ENCODE peak calls at places on chromosomes 3 and 15, in eight cellular contexts. A, Q, D, F, V, W, B and X are unnamed samples.

GRCh38 chr15:70375006-70375409 is 277.3 kb upstream of the TLE3 start:
- DNase-seq in A (peak), Q (no peak), D (peak), F (no peak), V (no peak), W (no peak), B (no peak), X (no peak)

GRCh38 chr3:53729618-53730017 is 116.6 kb downstream of the CHDH start:
- DNase-seq in A (peak), Q (no peak), D (no peak), F (no peak), V (no peak), W (peak), B (no peak), X (no peak)

GRCh38 chr15:88613074-88613944 is 7.8 kb upstream of the AEN start:
- DNase-seq in A (no peak), Q (no peak), D (peak), F (no peak), V (no peak), W (peak), B (no peak), X (no peak)

GRCh38 chr3:69739204-69740102 is at the start of gene MITF:
- DNase-seq in A (peak), Q (peak), D (peak), F (peak), V (peak), W (peak), B (peak), X (peak)

GRCh38 chr3:50525987-50526386 is 22.6 kb upstream of the CACNA2D2 start:
- DNase-seq in A (peak), Q (peak), D (peak), F (peak), V (no peak), W (peak), B (no peak), X (no peak)

GRCh38 chr3:176570992-176571391 is 626.3 kb downstream of the TBL1XR1 start:
- DNase-seq in A (no peak), Q (no peak), D (no peak), F (no peak), V (no peak), W (no peak), B (no peak), X (no peak)

GRCh38 chr3:4993276-4994143 is 14.3 kb downstream of the BHLHE40 start:
- DNase-seq in A (no peak), Q (no peak), D (no peak), F (no peak), V (no peak), W (no peak), B (no peak), X (no peak)

GRCh38 chr15:60399931-60400330 is 2.1 kb upstream of the ANXA2 start:
- DNase-seq in A (no peak), Q (no peak), D (no peak), F (no peak), V (no peak), W (no peak), B (no peak), X (no peak)

GRCh38 chr3:60421749-60422467 is 829.3 kb downstream of the FHIT start:
- DNase-seq in A (no peak), Q (no peak), D (no peak), F (no peak), V (no peak), W (no peak), B (no peak), X (no peak)

GRCh38 chr3:180755553-180755952 is 76.3 kb upstream of the CCDC39 start:
- DNase-seq in A (no peak), Q (no peak), D (peak), F (no peak), V (no peak), W (no peak), B (no peak), X (no peak)

GRCh38 chr15:65110676-65111292 is 4.2 kb downstream of the UBAP1L start:
- DNase-seq in A (no peak), Q (peak), D (no peak), F (no peak), V (peak), W (no peak), B (no peak), X (no peak)

GRCh38 chr3:65481085-65481484 is 557.6 kb downstream of the MAGI1 start:
- DNase-seq in A (no peak), Q (no peak), D (no peak), F (no peak), V (no peak), W (no peak), B (no peak), X (no peak)

GRCh38 chr3:72829701-72830100 is 18.5 kb downstream of the SHQ1 start:
- DNase-seq in A (no peak), Q (no peak), D (no peak), F (no peak), V (no peak), W (no peak), B (no peak), X (no peak)

GRCh38 chr3:141415959-141416358 is 47.7 kb downstream of the ZBTB38 start:
- DNase-seq in A (no peak), Q (no peak), D (no peak), F (no peak), V (no peak), W (no peak), B (no peak), X (no peak)

GRCh38 chr3:188305220-188305619 is 151.3 kb downstream of the LPP start:
- DNase-seq in A (no peak), Q (no peak), D (no peak), F (no peak), V (no peak), W (no peak), B (no peak), X (no peak)

GRCh38 chr3:152176241-152176640 is 92.5 kb upstream of the MBNL1 start:
- DNase-seq in A (no peak), Q (no peak), D (no peak), F (peak), V (no peak), W (no peak), B (no peak), X (no peak)

GRCh38 chr15:40908095-40908494 is 13.8 kb downstream of the VPS18 start:
- DNase-seq in A (no peak), Q (no peak), D (peak), F (no peak), V (no peak), W (no peak), B (no peak), X (no peak)

GRCh38 chr3:29245441-29245840 is 35.4 kb upstream of the RBMS3 start:
- DNase-seq in A (peak), Q (peak), D (no peak), F (no peak), V (no peak), W (no peak), B (no peak), X (no peak)

GRCh38 chr3:16801223-16801622 is 83.5 kb upstream of the PLCL2 start:
- DNase-seq in A (no peak), Q (no peak), D (no peak), F (no peak), V (no peak), W (peak), B (no peak), X (no peak)

GRCh38 chr3:94787734-94788133 is 724.9 kb downstream of the NSUN3 start:
- DNase-seq in A (no peak), Q (no peak), D (no peak), F (no peak), V (no peak), W (no peak), B (no peak), X (no peak)

GRCh38 chr3:179969525-179969924 is 67.2 kb downstream of the PEX5L start:
- DNase-seq in A (peak), Q (peak), D (no peak), F (no peak), V (no peak), W (peak), B (no peak), X (no peak)

GRCh38 chr3:151276038-151277027 is 2.0 kb downstream of the P2RY14 start:
- DNase-seq in A (no peak), Q (no peak), D (no peak), F (no peak), V (no peak), W (peak), B (no peak), X (no peak)

GRCh38 chr3:26091096-26091495 is 301.2 kb downstream of the OXSM start:
- DNase-seq in A (no peak), Q (no peak), D (no peak), F (no peak), V (no peak), W (no peak), B (no peak), X (no peak)

GRCh38 chr15:81273200-81273599 is 50.7 kb downstream of the STARD5 start:
- DNase-seq in A (no peak), Q (no peak), D (no peak), F (no peak), V (no peak), W (no peak), B (no peak), X (no peak)

GRCh38 chr15:70246623-70247200 is 149.0 kb upstream of the TLE3 start:
- DNase-seq in A (no peak), Q (no peak), D (no peak), F (no peak), V (no peak), W (no peak), B (no peak), X (no peak)

GRCh38 chr15:83278191-83278590 is 6.3 kb downstream of the BNC1 start:
- DNase-seq in A (peak), Q (peak), D (no peak), F (no peak), V (no peak), W (no peak), B (no peak), X (no peak)

GRCh38 chr3:14132120-14132519 is 7.3 kb downstream of the TMEM43 start:
- DNase-seq in A (no peak), Q (no peak), D (no peak), F (no peak), V (no peak), W (no peak), B (no peak), X (no peak)

GRCh38 chr3:113287111-113287817 is 75.9 kb downstream of the BOC start:
- DNase-seq in A (peak), Q (peak), D (no peak), F (peak), V (peak), W (no peak), B (no peak), X (no peak)

GRCh38 chr3:23588547-23588946 is 217.2 kb upstream of the UBE2E1 start:
- DNase-seq in A (no peak), Q (no peak), D (no peak), F (no peak), V (no peak), W (no peak), B (no peak), X (no peak)

GRCh38 chr3:24138876-24139256 is 193.8 kb downstream of the NR1D2 start:
- DNase-seq in A (no peak), Q (no peak), D (no peak), F (no peak), V (no peak), W (no peak), B (no peak), X (no peak)

GRCh38 chr15:72342385-72342784 is 22.4 kb upstream of the CELF6 start:
- DNase-seq in A (peak), Q (peak), D (peak), F (no peak), V (no peak), W (peak), B (peak), X (peak)

GRCh38 chr3:10358309-10358980 is 37.5 kb upstream of the SEC13 start:
- DNase-seq in A (no peak), Q (no peak), D (no peak), F (no peak), V (no peak), W (no peak), B (no peak), X (no peak)

GRCh38 chr3:140499114-140499757 is 178.6 kb upstream of the TRIM42 start:
- DNase-seq in A (peak), Q (no peak), D (no peak), F (no peak), V (no peak), W (peak), B (no peak), X (no peak)

GRCh38 chr3:187713504-187713903 is 11.1 kb upstream of the RTP2 start:
- DNase-seq in A (peak), Q (peak), D (no peak), F (no peak), V (no peak), W (peak), B (peak), X (no peak)

GRCh38 chr3:138941259-138941885 is 5.6 kb downstream of the FOXL2 start:
- DNase-seq in A (peak), Q (no peak), D (peak), F (no peak), V (peak), W (peak), B (no peak), X (peak)

GRCh38 chr3:50264389-50264963 is 4.5 kb upstream of the SEMA3B start:
- DNase-seq in A (peak), Q (peak), D (peak), F (peak), V (peak), W (no peak), B (peak), X (peak)

GRCh38 chr3:65425880-65426279 is 612.8 kb downstream of the MAGI1 start:
- DNase-seq in A (peak), Q (peak), D (no peak), F (peak), V (no peak), W (no peak), B (no peak), X (no peak)

GRCh38 chr15:92714071-92714456 is 58.5 kb upstream of the FAM174B start:
- DNase-seq in A (no peak), Q (peak), D (peak), F (no peak), V (no peak), W (no peak), B (no peak), X (peak)

GRCh38 chr3:183178833-183179549 is 16.5 kb upstream of the LAMP3 start:
- DNase-seq in A (peak), Q (peak), D (peak), F (no peak), V (no peak), W (peak), B (no peak), X (peak)

DNA sequence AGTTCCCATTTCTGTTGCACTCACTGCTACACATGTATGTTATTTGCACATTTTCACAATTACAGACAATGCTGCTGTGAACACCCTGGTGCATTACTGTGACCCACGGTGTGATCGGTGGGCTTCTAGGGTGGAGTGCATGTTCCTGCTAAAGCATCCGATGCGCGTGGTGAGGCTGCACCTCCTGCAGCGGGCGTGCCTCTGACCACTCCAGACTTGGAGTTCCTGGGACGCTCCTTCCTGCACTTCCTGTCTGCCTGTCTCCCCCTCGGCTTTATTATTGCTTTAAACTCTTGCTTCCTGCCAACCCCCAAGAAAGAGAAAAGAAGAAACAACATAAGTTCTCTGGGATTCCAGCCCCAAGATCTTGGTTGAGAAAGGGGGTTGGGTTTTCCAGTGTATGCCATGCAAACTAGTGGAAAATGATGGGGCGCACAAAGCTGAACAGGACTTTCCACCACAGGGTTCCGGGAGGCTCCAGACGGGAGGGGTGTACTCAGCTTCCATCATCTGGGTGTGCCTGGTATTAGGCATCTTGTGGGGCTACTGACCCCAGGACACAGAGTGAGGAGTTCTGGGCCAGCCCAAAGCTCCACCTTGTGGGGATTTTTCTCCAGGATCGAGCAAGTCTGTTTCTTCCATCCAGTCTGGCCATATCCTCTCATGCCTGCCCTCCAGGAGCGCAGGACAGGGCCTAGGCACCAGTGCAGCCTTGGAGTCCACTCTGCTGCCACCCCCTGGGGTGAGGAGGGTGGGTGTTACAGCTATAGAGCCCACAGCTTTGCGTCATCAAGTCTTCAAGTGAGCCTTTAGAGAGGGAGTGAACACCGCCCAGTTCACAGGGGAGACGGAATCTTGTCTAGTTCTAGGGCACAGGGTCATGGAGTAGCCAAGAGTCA is 11.2 kb downstream of the RPL32 start:
- DNase-seq in A (peak), Q (no peak), D (peak), F (no peak), V (no peak), W (no peak), B (no peak), X (no peak)
- TF ChIP-seq CTCF in A (no peak), Q (no peak), D (peak), F (no peak), V (peak), W (no peak), B (no peak), X (no peak)

GRCh38 chr15:68580883-68581155 is 2.0 kb downstream of the CORO2B start:
- DNase-seq in A (no peak), Q (no peak), D (no peak), F (no peak), V (no peak), W (no peak), B (no peak), X (peak)

GRCh38 chr15:68578960-68579935 is at the start of gene CORO2B:
- DNase-seq in A (peak), Q (peak), D (peak), F (no peak), V (no peak), W (no peak), B (peak), X (peak)

GRCh38 chr15:68576253-68577236 is 2.2 kb upstream of the CORO2B start:
- DNase-seq in A (no peak), Q (no peak), D (no peak), F (no peak), V (no peak), W (no peak), B (no peak), X (no peak)

GRCh38 chr15:68580026-68580882 is 1.5 kb downstream of the CORO2B start:
- DNase-seq in A (no peak), Q (no peak), D (no peak), F (no peak), V (no peak), W (no peak), B (no peak), X (peak)

GRCh38 chr15:68578175-68578959 is 426 bp upstream of the CORO2B start:
- DNase-seq in A (peak), Q (peak), D (peak), F (no peak), V (no peak), W (no peak), B (peak), X (peak)
- TF ChIP-seq CTCF in A (peak), Q (peak), D (peak), F (peak), V (peak), W (no peak), B (peak), X (no peak)

GRCh38 chr3:35970793-35971192 is 331.5 kb downstream of the ARPP21 start:
- DNase-seq in A (no peak), Q (no peak), D (no peak), F (no peak), V (no peak), W (no peak), B (no peak), X (no peak)

GRCh38 chr3:35968223-35968622 is 328.9 kb downstream of the ARPP21 start:
- DNase-seq in A (no peak), Q (no peak), D (no peak), F (no peak), V (no peak), W (no peak), B (no peak), X (no peak)

GRCh38 chr3:35965908-35966307 is 326.6 kb downstream of the ARPP21 start:
- DNase-seq in A (peak), Q (peak), D (no peak), F (peak), V (peak), W (peak), B (no peak), X (no peak)

DNA sequence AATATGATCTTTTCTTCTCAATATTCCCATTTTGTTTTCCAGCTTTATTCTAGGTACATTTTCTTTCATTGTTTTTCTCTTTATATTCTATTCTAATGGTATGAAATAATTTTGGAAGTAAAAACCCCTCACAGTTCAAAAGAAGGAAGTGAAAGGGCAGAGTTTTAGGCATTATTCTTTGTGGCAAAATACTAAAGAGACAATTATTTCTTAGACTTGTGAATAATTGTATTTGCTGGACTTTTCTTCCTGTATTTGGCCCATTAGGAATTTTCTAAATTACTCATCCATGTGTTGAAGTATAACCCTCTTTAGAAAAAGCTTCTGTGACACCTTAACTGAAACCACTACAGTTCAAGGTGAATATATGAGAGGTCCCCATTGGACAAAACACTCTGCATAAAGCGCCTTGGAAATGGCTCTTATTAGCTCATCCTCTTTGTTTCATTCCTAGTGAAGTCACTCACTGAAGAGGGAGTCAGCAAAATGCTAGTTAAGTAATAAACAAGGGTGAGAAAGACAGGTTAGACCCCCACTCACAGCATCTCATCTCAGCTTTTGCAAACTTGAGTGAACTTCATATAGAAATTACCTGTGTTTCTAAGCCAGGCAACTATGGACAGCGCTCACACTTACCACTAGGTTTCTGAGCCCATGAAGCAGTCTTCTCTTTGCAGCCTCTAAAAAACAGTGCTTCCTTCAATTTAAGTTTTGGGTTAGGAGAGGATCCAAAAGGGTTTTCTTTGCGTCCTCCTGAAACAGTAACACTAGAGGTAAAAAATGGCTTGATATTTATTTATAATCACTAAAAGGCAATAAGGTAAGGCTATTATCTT is 327.5 kb downstream of the ARPP21 start:
- DNase-seq in A (no peak), Q (no peak), D (no peak), F (no peak), V (no peak), W (no peak), B (no peak), X (no peak)
- TF ChIP-seq CTCF in A (no peak), Q (no peak), D (no peak), F (no peak), V (no peak), W (no peak), B (no peak), X (no peak)

DNA sequence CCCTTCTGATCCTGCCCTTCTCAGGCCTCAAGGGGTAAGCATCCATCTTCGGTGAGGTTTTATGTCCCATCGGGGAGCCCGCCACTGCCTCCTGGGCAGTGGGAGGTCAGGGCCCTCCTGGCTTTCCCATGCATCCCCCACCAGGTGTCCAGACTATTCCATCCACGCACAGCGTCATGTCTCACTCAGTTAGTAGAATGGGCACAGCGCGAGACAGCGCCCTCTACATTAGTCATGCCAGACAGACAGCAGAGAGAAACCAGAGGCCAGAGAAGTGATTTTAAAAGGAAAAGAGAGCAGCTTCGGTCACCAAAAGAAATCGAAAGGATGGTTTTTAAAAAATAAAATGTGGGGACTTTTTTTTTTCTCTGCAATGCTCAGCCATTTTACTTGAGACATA is 49.8 kb downstream of the ZDHHC3 start:
- DNase-seq in A (no peak), Q (no peak), D (no peak), F (no peak), V (no peak), W (no peak), B (no peak), X (no peak)
- TF ChIP-seq CTCF in A (no peak), Q (no peak), D (peak), F (no peak), V (no peak), W (no peak), B (no peak), X (no peak)